ENCODE peak calls at places on chromosomes 4 and X, in eight cellular contexts. E is HepG2, L is HCT116, O is upper lobe of left lung, F is Panc1, U is GM12878, S is K562, D is GM23338. R is an unnamed sample.
A peak's percentile ranks its signal among the peaks of the same experiment; 100 is the strongest.

GRCh38 chr4:18815081-18815778 is 793.7 kb upstream of the LCORL start:
- ATAC-seq in S (no peak), O (no peak), F (no peak), L (peak; percentile 25), D (no peak), E (no peak), U (no peak), R (no peak)

GRCh38 chr4:182351485-182351884 is 108.3 kb downstream of the TENM3 start:
- ATAC-seq in D (no peak), F (no peak), U (no peak), L (no peak), O (no peak), E (no peak), S (no peak), R (no peak)

GRCh38 chrX:112851806-112852205 is 11.2 kb upstream of the AMOT start:
- ATAC-seq in L (no peak), O (peak; percentile 75), E (no peak), U (peak; percentile 79), S (no peak), D (no peak), F (no peak), R (no peak)

GRCh38 chr4:122163767-122164166 is 11.6 kb downstream of the BLTP1 start:
- ATAC-seq in S (no peak), F (no peak), L (no peak), E (no peak), D (no peak), U (no peak), O (no peak), R (no peak)

GRCh38 chr4:70601422-70602039 is 9.5 kb downstream of the AMBN start:
- ATAC-seq in F (peak; percentile 91), D (peak; percentile 99), U (peak; percentile 98), O (peak; percentile 83), S (peak; percentile 96), L (peak; percentile 99), E (peak; percentile 95), R (no peak)

GRCh38 chr4:56183344-56183959 is 203.8 kb downstream of the AASDH start:
- ATAC-seq in L (no peak), U (peak; percentile 35), D (peak; percentile 25), F (no peak), S (peak; percentile 87), E (peak; percentile 55), O (no peak), R (no peak)

GRCh38 chr4:188495169-188495568 is 355.9 kb downstream of the TRIML1 start:
- ATAC-seq in U (no peak), F (no peak), D (no peak), E (no peak), O (no peak), S (no peak), L (no peak), R (no peak)

GRCh38 chrX:17591741-17592110 is 145.6 kb upstream of the SCML1 start:
- ATAC-seq in L (no peak), S (no peak), F (no peak), O (no peak), D (no peak), U (peak; percentile 54), E (no peak), R (peak; percentile 67)

GRCh38 chr4:172734555-172734954 is 434.1 kb upstream of the GALNT7 start:
- ATAC-seq in L (no peak), D (no peak), U (no peak), E (no peak), S (no peak), F (no peak), O (no peak), R (no peak)

GRCh38 chr4:128830906-128831525 is 21.5 kb downstream of the JADE1 start:
- ATAC-seq in D (no peak), O (no peak), L (no peak), E (peak; percentile 59), S (no peak), U (peak; percentile 6), F (no peak), R (no peak)

GRCh38 chr4:74166823-74167222 is 8.9 kb downstream of the MTHFD2L start:
- ATAC-seq in U (no peak), L (peak; percentile 27), S (peak; percentile 54), D (no peak), E (peak; percentile 69), O (peak; percentile 11), F (no peak), R (no peak)

GRCh38 chrX:16451331-16451730 is 198.6 kb upstream of the S100G start:
- ATAC-seq in U (no peak), O (no peak), L (no peak), F (no peak), E (no peak), S (no peak), D (no peak), R (no peak)

GRCh38 chr4:8383016-8383415 is 57.5 kb downstream of the ACOX3 start:
- ATAC-seq in D (no peak), O (no peak), U (no peak), S (no peak), E (no peak), F (no peak), L (no peak), R (no peak)

GRCh38 chrX:136626237-136626636 is 21.7 kb upstream of the CD40LG start:
- ATAC-seq in U (peak; percentile 82), O (no peak), L (no peak), D (no peak), F (no peak), S (no peak), E (no peak), R (no peak)

GRCh38 chrX:52821079-52821760 is 10.1 kb downstream of the XAGE5 start:
- ATAC-seq in U (no peak), E (no peak), F (no peak), O (no peak), S (no peak), D (no peak), L (no peak), R (no peak)

GRCh38 chrX:20378291-20378920 is 111.7 kb upstream of the RPS6KA3 start:
- ATAC-seq in E (no peak), O (peak; percentile 69), S (peak; percentile 56), U (peak; percentile 69), D (no peak), L (no peak), F (no peak), R (no peak)

GRCh38 chrX:153766098-153766817 is 2.2 kb downstream of the PLXNB3 start:
- ATAC-seq in S (peak; percentile 82), U (no peak), E (peak; percentile 37), F (peak; percentile 71), O (no peak), D (peak; percentile 9), L (no peak), R (peak; percentile 45)
- H3K4me3 ChIP-seq in S (peak overlapping the region; percentile 51), U (no peak overlapping the region), E (peak overlapping the region; percentile 53), F (peak overlapping the region; percentile 48), O (no peak overlapping the region), D (no peak overlapping the region), L (no peak overlapping the region), R (peak overlapping the region; percentile 46)

DNA sequence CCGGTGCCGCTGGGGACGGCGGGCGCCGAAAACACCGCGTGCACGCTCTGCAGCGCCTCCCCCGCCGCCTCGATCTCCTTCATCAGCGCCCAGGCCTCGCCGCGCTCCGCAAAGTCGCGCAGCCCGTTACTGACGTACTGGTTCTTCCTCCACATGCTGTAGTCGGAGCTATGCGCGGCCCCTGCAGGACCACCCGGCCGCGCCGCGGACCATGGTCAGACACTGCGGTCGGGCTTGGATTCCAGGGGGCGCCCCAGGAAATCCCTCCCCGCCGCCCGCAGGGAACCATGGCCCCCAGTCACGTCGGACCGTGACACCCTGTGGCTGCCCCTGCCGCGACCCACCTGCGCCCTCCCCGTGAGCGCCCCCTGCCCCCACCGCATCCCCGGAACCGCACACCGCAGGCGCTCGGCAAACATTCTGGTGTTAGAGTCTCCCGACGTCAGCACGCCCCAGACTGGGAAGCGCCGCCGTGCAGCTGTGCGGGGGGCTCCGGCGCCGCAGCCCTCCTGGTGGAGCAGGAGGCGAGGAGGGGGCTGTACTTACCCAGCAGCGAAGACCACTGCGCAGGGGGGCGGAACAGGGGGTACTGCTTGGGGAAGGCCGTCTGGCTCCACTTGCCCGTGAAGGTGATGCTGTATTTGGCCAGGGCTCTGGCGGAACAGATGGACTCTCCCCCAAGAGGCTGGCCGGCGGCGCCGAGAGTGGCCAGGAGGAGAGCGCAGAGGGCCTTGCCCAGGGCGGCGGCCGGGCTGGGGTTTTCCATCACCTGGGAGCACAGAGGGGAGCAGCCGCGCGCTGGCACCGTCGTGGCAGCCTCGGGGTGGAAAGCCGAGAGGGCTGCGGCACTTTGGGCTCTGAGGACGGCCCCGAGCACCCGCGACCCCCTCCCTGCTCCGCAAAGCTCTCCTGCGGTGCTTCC is 816 bp downstream of the SPON2 start:
- ATAC-seq in U (no peak), E (peak; percentile 0), L (no peak), S (no peak), O (no peak), D (peak; percentile 19), F (no peak), R (no peak)
- TF ChIP-seq CTCF in U (no peak), E (peak; percentile 4), L (no peak), S (no peak), O (no peak), D (no peak), F (no peak), R (no peak)

GRCh38 chr4:76689079-76689817 is 208.7 kb downstream of the SOWAHB start:
- ATAC-seq in S (no peak), L (peak; percentile 84), O (peak; percentile 19), F (peak; percentile 92), D (peak; percentile 89), E (peak; percentile 99), U (peak; percentile 61), R (peak; percentile 75)
- TF ChIP-seq POLR2AphosphoS5 in S (no peak), L (peak; percentile 58), O (no peak), F (no peak), D (peak; percentile 77), E (no peak), U (no peak), R (no peak)

GRCh38 chrX:102651242-102651967 is at the start of gene GPRASP1:
- ATAC-seq in O (peak; percentile 66), F (peak; percentile 90), L (no peak), D (peak; percentile 86), U (peak; percentile 69), S (no peak), E (no peak), R (peak; percentile 74)
- H3K4me3 ChIP-seq in O (peak within 1 kb of the TSS; percentile 25), F (peak within 1 kb of the TSS; percentile 68), L (no peak within 1 kb of the TSS), D (peak within 1 kb of the TSS; percentile 60), U (peak within 1 kb of the TSS; percentile 22), S (no peak within 1 kb of the TSS), E (no peak within 1 kb of the TSS), R (peak within 1 kb of the TSS; percentile 98)

DNA sequence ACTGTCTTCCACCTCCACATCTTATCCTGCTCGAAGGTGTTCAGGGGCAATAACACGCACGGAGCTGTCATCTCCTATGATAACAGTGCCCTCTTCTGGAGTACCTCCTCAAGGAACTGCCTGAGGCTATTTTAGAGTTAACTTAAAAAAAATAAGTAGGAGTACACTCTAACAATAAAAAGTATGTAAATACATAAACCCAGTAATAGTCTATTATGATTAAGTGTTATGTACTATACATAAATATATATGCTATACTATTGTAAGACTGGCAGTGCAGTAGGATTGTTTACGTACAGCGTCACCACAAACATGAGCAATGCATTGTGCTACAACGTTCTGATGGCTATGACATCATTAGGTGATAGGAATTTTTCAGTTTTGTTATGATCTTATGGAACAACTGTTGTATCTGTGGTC is 34.5 kb upstream of the TLR2 start:
- ATAC-seq in E (no peak), O (no peak), L (peak; percentile 89), U (peak; percentile 75), F (peak; percentile 60), S (peak; percentile 87), D (peak; percentile 61), R (no peak)
- TF ChIP-seq CTCF in E (peak; percentile 47), O (no peak), L (peak; percentile 58), U (peak; percentile 39), F (peak; percentile 41), S (peak; percentile 68), D (peak; percentile 69), R (no peak)